ENCODE peak calls at places on chromosomes 11 and 22, in nine cellular contexts. One of them, this sample, is unnamed. For H3K4me1, the result is how much of the 10 kb centered on the place peaks cover.

GRCh38 chr11:70655816-70656215 is 257.5 kb downstream of the CTTN start:
- DNase-seq in fibroblast of lung: no peak
- DNase-seq in A549: no peak
- DNase-seq in SJCRH30: no peak
- DNase-seq in GM23338: no peak
- DNase-seq in neuronal stem cell: no peak
- DNase-seq in A673: no peak
- DNase-seq in ascending aorta: no peak
- DNase-seq in CD4-positive, CD25-positive, alpha-beta regulatory T cell: no peak
- DNase-seq in this sample: no peak

GRCh38 chr11:72525466-72525865 is 91.1 kb upstream of the CLPB start:
- DNase-seq in SJCRH30: peak
- DNase-seq in neuronal stem cell: no peak
- DNase-seq in GM23338: peak
- DNase-seq in A549: no peak
- DNase-seq in A673: no peak
- DNase-seq in fibroblast of lung: no peak
- DNase-seq in ascending aorta: no peak
- DNase-seq in CD4-positive, CD25-positive, alpha-beta regulatory T cell: no peak
- DNase-seq in this sample: no peak

GRCh38 chr11:128599729-128600128 is 12.4 kb upstream of the ETS1 start:
- DNase-seq in ascending aorta: no peak
- DNase-seq in fibroblast of lung: peak
- DNase-seq in GM23338: no peak
- DNase-seq in SJCRH30: no peak
- DNase-seq in A549: no peak
- DNase-seq in A673: no peak
- DNase-seq in CD4-positive, CD25-positive, alpha-beta regulatory T cell: no peak
- DNase-seq in neuronal stem cell: no peak
- DNase-seq in this sample: no peak

GRCh38 chr11:118652681-118653181 is 26.7 kb downstream of the TREH start:
- DNase-seq in A549: no peak
- DNase-seq in neuronal stem cell: no peak
- DNase-seq in CD4-positive, CD25-positive, alpha-beta regulatory T cell: peak
- DNase-seq in SJCRH30: no peak
- DNase-seq in A673: no peak
- DNase-seq in fibroblast of lung: no peak
- DNase-seq in ascending aorta: no peak
- DNase-seq in GM23338: no peak
- DNase-seq in this sample: no peak

GRCh38 chr22:23526588-23527315 is 53.3 kb downstream of the IGLL1 start:
- DNase-seq in A673: no peak
- DNase-seq in GM23338: no peak
- DNase-seq in SJCRH30: no peak
- DNase-seq in neuronal stem cell: no peak
- DNase-seq in fibroblast of lung: no peak
- DNase-seq in A549: no peak
- DNase-seq in ascending aorta: no peak
- DNase-seq in CD4-positive, CD25-positive, alpha-beta regulatory T cell: no peak
- DNase-seq in this sample: no peak

GRCh38 chr11:85281550-85281949 is 345.6 kb downstream of the DLG2 start:
- DNase-seq in CD4-positive, CD25-positive, alpha-beta regulatory T cell: no peak
- DNase-seq in GM23338: no peak
- DNase-seq in A673: no peak
- DNase-seq in SJCRH30: no peak
- DNase-seq in fibroblast of lung: no peak
- DNase-seq in ascending aorta: no peak
- DNase-seq in A549: no peak
- DNase-seq in neuronal stem cell: no peak
- DNase-seq in this sample: no peak

GRCh38 chr11:117000741-117001096 is 97.5 kb downstream of the SIK3 start:
- DNase-seq in fibroblast of lung: peak
- DNase-seq in CD4-positive, CD25-positive, alpha-beta regulatory T cell: no peak
- DNase-seq in ascending aorta: no peak
- DNase-seq in A549: no peak
- DNase-seq in GM23338: no peak
- DNase-seq in neuronal stem cell: no peak
- DNase-seq in SJCRH30: no peak
- DNase-seq in A673: peak
- DNase-seq in this sample: no peak

GRCh38 chr11:48005878-48006277 is 25.5 kb downstream of the PTPRJ start:
- DNase-seq in fibroblast of lung: no peak
- DNase-seq in ascending aorta: no peak
- DNase-seq in SJCRH30: no peak
- DNase-seq in A673: no peak
- DNase-seq in GM23338: no peak
- DNase-seq in CD4-positive, CD25-positive, alpha-beta regulatory T cell: no peak
- DNase-seq in neuronal stem cell: peak
- DNase-seq in A549: no peak
- DNase-seq in this sample: no peak

GRCh38 chr11:32706985-32707736 is 87.3 kb downstream of the CCDC73 start:
- DNase-seq in GM23338: no peak
- DNase-seq in A549: peak
- DNase-seq in fibroblast of lung: peak
- DNase-seq in A673: peak
- DNase-seq in CD4-positive, CD25-positive, alpha-beta regulatory T cell: no peak
- DNase-seq in ascending aorta: no peak
- DNase-seq in neuronal stem cell: no peak
- DNase-seq in SJCRH30: no peak
- DNase-seq in this sample: no peak

GRCh38 chr22:29751139-29751538 is 15.7 kb downstream of the ZMAT5 start:
- DNase-seq in A673: no peak
- DNase-seq in A549: no peak
- DNase-seq in ascending aorta: no peak
- DNase-seq in neuronal stem cell: no peak
- DNase-seq in fibroblast of lung: peak
- DNase-seq in SJCRH30: no peak
- DNase-seq in GM23338: no peak
- DNase-seq in CD4-positive, CD25-positive, alpha-beta regulatory T cell: peak
- DNase-seq in this sample: no peak

GRCh38 chr11:122183933-122184332 is 67.9 kb upstream of the BLID start:
- DNase-seq in ascending aorta: no peak
- DNase-seq in GM23338: no peak
- DNase-seq in fibroblast of lung: no peak
- DNase-seq in neuronal stem cell: no peak
- DNase-seq in CD4-positive, CD25-positive, alpha-beta regulatory T cell: no peak
- DNase-seq in SJCRH30: no peak
- DNase-seq in A549: no peak
- DNase-seq in A673: no peak
- DNase-seq in this sample: no peak

GRCh38 chr22:30890689-30891442 is 77.7 kb downstream of the MORC2 start:
- DNase-seq in A549: peak
- DNase-seq in GM23338: peak
- DNase-seq in CD4-positive, CD25-positive, alpha-beta regulatory T cell: peak
- DNase-seq in neuronal stem cell: peak
- DNase-seq in ascending aorta: no peak
- DNase-seq in A673: peak
- DNase-seq in fibroblast of lung: peak
- DNase-seq in SJCRH30: no peak
- DNase-seq in this sample: no peak

GRCh38 chr22:40567106-40567505 is 69.4 kb downstream of the MRTFA start:
- DNase-seq in CD4-positive, CD25-positive, alpha-beta regulatory T cell: no peak
- DNase-seq in fibroblast of lung: peak
- DNase-seq in neuronal stem cell: no peak
- DNase-seq in GM23338: no peak
- DNase-seq in A673: no peak
- DNase-seq in ascending aorta: no peak
- DNase-seq in SJCRH30: no peak
- DNase-seq in A549: no peak
- DNase-seq in this sample: no peak

GRCh38 chr11:113632981-113633380 is 73.1 kb downstream of the TMPRSS5 start:
- DNase-seq in SJCRH30: no peak
- DNase-seq in GM23338: no peak
- DNase-seq in fibroblast of lung: peak
- DNase-seq in neuronal stem cell: no peak
- DNase-seq in A673: no peak
- DNase-seq in CD4-positive, CD25-positive, alpha-beta regulatory T cell: no peak
- DNase-seq in ascending aorta: no peak
- DNase-seq in A549: no peak
- DNase-seq in this sample: no peak

GRCh38 chr11:122028561-122028960 is 87.5 kb downstream of the BLID start:
- DNase-seq in ascending aorta: no peak
- DNase-seq in GM23338: no peak
- DNase-seq in CD4-positive, CD25-positive, alpha-beta regulatory T cell: no peak
- DNase-seq in A549: no peak
- DNase-seq in neuronal stem cell: no peak
- DNase-seq in fibroblast of lung: no peak
- DNase-seq in SJCRH30: no peak
- DNase-seq in A673: no peak
- DNase-seq in this sample: no peak

GRCh38 chr11:44505591-44506054 is 59.8 kb upstream of the CD82 start:
- DNase-seq in A549: no peak
- DNase-seq in A673: no peak
- DNase-seq in ascending aorta: no peak
- DNase-seq in fibroblast of lung: peak
- DNase-seq in CD4-positive, CD25-positive, alpha-beta regulatory T cell: no peak
- DNase-seq in neuronal stem cell: no peak
- DNase-seq in SJCRH30: no peak
- DNase-seq in GM23338: no peak
- DNase-seq in this sample: no peak

GRCh38 chr11:67045314-67045713 is 11.3 kb upstream of the RHOD start:
- DNase-seq in A549: peak
- DNase-seq in GM23338: no peak
- DNase-seq in SJCRH30: no peak
- DNase-seq in A673: no peak
- DNase-seq in fibroblast of lung: peak
- DNase-seq in ascending aorta: peak
- DNase-seq in neuronal stem cell: no peak
- DNase-seq in CD4-positive, CD25-positive, alpha-beta regulatory T cell: no peak
- DNase-seq in this sample: no peak

GRCh38 chr11:31844351-31844750 is 33.2 kb upstream of the PAX6 start:
- DNase-seq in A673: no peak
- DNase-seq in ascending aorta: no peak
- DNase-seq in neuronal stem cell: no peak
- DNase-seq in fibroblast of lung: peak
- DNase-seq in A549: no peak
- DNase-seq in GM23338: no peak
- DNase-seq in CD4-positive, CD25-positive, alpha-beta regulatory T cell: no peak
- DNase-seq in SJCRH30: no peak
- DNase-seq in this sample: no peak

GRCh38 chr11:45102361-45102809 is 44.1 kb upstream of the PRDM11 start:
- DNase-seq in fibroblast of lung: no peak
- DNase-seq in CD4-positive, CD25-positive, alpha-beta regulatory T cell: no peak
- DNase-seq in A673: no peak
- DNase-seq in SJCRH30: no peak
- DNase-seq in A549: no peak
- DNase-seq in GM23338: no peak
- DNase-seq in neuronal stem cell: no peak
- DNase-seq in ascending aorta: no peak
- DNase-seq in this sample: no peak

GRCh38 chr11:13635290-13635689 is 33.2 kb upstream of the FAR1 start:
- DNase-seq in GM23338: peak
- DNase-seq in A673: no peak
- DNase-seq in A549: no peak
- DNase-seq in CD4-positive, CD25-positive, alpha-beta regulatory T cell: no peak
- DNase-seq in neuronal stem cell: no peak
- DNase-seq in fibroblast of lung: no peak
- DNase-seq in SJCRH30: no peak
- DNase-seq in ascending aorta: no peak
- DNase-seq in this sample: no peak

GRCh38 chr11:13637125-13638119 is 31.0 kb upstream of the FAR1 start:
- DNase-seq in GM23338: no peak
- DNase-seq in neuronal stem cell: no peak
- DNase-seq in SJCRH30: no peak
- DNase-seq in ascending aorta: no peak
- DNase-seq in CD4-positive, CD25-positive, alpha-beta regulatory T cell: no peak
- DNase-seq in fibroblast of lung: no peak
- DNase-seq in A549: no peak
- DNase-seq in A673: no peak
- DNase-seq in this sample: no peak

GRCh38 chr11:13638436-13638835 is 30.0 kb upstream of the FAR1 start:
- DNase-seq in SJCRH30: no peak
- DNase-seq in A673: no peak
- DNase-seq in CD4-positive, CD25-positive, alpha-beta regulatory T cell: no peak
- DNase-seq in A549: no peak
- DNase-seq in fibroblast of lung: no peak
- DNase-seq in neuronal stem cell: no peak
- DNase-seq in GM23338: no peak
- DNase-seq in ascending aorta: no peak
- DNase-seq in this sample: no peak

GRCh38 chr11:13635804-13636203 is 32.7 kb upstream of the FAR1 start:
- DNase-seq in neuronal stem cell: no peak
- DNase-seq in ascending aorta: no peak
- DNase-seq in SJCRH30: no peak
- DNase-seq in CD4-positive, CD25-positive, alpha-beta regulatory T cell: no peak
- DNase-seq in fibroblast of lung: no peak
- DNase-seq in A673: no peak
- DNase-seq in GM23338: no peak
- DNase-seq in A549: no peak
- DNase-seq in this sample: no peak
- H3K27ac ChIP-seq in neuronal stem cell: no peak
- H3K27ac ChIP-seq in ascending aorta: no peak
- H3K27ac ChIP-seq in SJCRH30: no peak
- H3K27ac ChIP-seq in CD4-positive, CD25-positive, alpha-beta regulatory T cell: no peak
- H3K27ac ChIP-seq in fibroblast of lung: no peak
- H3K27ac ChIP-seq in A673: no peak
- H3K27ac ChIP-seq in GM23338: no peak
- H3K27ac ChIP-seq in A549: no peak
- H3K27ac ChIP-seq in this sample: no peak

DNA sequence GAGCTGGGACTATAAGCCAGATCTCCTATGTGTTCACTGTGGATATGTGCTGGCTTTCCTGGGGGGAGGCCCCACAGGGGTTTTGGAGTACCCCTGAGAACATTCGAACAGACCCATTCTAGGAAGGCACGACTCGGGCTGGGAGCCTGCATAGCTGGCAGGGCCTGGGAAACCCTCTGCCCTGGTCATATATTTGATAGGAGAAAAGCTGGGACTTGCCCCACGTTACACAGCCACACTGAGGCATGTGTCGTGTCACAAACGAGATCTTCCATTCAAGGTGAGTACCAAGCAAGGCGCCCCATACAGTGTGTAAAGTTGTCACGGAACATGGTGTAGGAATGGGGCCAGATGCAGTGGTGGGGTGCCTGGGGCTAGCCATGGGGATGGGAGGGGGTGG is 11.2 kb downstream of the MYO7A start:
- DNase-seq in fibroblast of lung: no peak
- DNase-seq in SJCRH30: no peak
- DNase-seq in A549: no peak
- DNase-seq in ascending aorta: no peak
- DNase-seq in CD4-positive, CD25-positive, alpha-beta regulatory T cell: no peak
- DNase-seq in GM23338: no peak
- DNase-seq in neuronal stem cell: no peak
- DNase-seq in A673: no peak
- DNase-seq in this sample: no peak
- H3K4me1 ChIP-seq in fibroblast of lung: under half
- H3K4me1 ChIP-seq in SJCRH30: under half
- H3K4me1 ChIP-seq in A549: under half
- H3K4me1 ChIP-seq in ascending aorta: under half
- H3K4me1 ChIP-seq in CD4-positive, CD25-positive, alpha-beta regulatory T cell: under half
- H3K4me1 ChIP-seq in GM23338: under half
- H3K4me1 ChIP-seq in neuronal stem cell: under half
- H3K4me1 ChIP-seq in A673: under half
- H3K4me1 ChIP-seq in this sample: under half

GRCh38 chr11:65427691-65428577 is 5.3 kb downstream of the NEAT1 start:
- DNase-seq in neuronal stem cell: no peak
- DNase-seq in A549: peak
- DNase-seq in fibroblast of lung: peak
- DNase-seq in CD4-positive, CD25-positive, alpha-beta regulatory T cell: peak
- DNase-seq in SJCRH30: no peak
- DNase-seq in GM23338: no peak
- DNase-seq in ascending aorta: no peak
- DNase-seq in A673: no peak
- DNase-seq in this sample: peak
- H3K4me3 ChIP-seq in neuronal stem cell: no peak
- H3K4me3 ChIP-seq in A549: peak
- H3K4me3 ChIP-seq in fibroblast of lung: peak
- H3K4me3 ChIP-seq in CD4-positive, CD25-positive, alpha-beta regulatory T cell: peak
- H3K4me3 ChIP-seq in SJCRH30: no peak
- H3K4me3 ChIP-seq in GM23338: no peak
- H3K4me3 ChIP-seq in ascending aorta: peak
- H3K4me3 ChIP-seq in A673: peak
- H3K4me3 ChIP-seq in this sample: peak

GRCh38 chr11:130519128-130519932 is 70.9 kb downstream of the ADAMTS15 start:
- DNase-seq in A549: no peak
- DNase-seq in CD4-positive, CD25-positive, alpha-beta regulatory T cell: no peak
- DNase-seq in ascending aorta: no peak
- DNase-seq in fibroblast of lung: no peak
- DNase-seq in A673: no peak
- DNase-seq in SJCRH30: no peak
- DNase-seq in GM23338: no peak
- DNase-seq in neuronal stem cell: no peak
- DNase-seq in this sample: no peak
- H3K27ac ChIP-seq in A549: no peak
- H3K27ac ChIP-seq in CD4-positive, CD25-positive, alpha-beta regulatory T cell: no peak
- H3K27ac ChIP-seq in ascending aorta: no peak
- H3K27ac ChIP-seq in fibroblast of lung: no peak
- H3K27ac ChIP-seq in A673: no peak
- H3K27ac ChIP-seq in SJCRH30: no peak
- H3K27ac ChIP-seq in GM23338: no peak
- H3K27ac ChIP-seq in neuronal stem cell: no peak
- H3K27ac ChIP-seq in this sample: no peak